ENCODE peak calls at places on chromosomes 3 and 15, in four cellular contexts. One of them, this sample, is unnamed.

GRCh38 chr15:93231261-93231939 is 142.4 kb upstream of the RGMA start:
- DNase-seq in activated T-cell treated with anti-CD3 and anti-CD28 coated beads, Interleukin-2, amount 50 U/mL, for 1 hour: no peak
- DNase-seq in Right ventricle myocardium superior: no peak
- DNase-seq in GM23248: no peak
- DNase-seq in this sample: no peak

GRCh38 chr15:82739086-82739485 is 29.4 kb upstream of the AP3B2 start:
- DNase-seq in activated T-cell treated with anti-CD3 and anti-CD28 coated beads, Interleukin-2, amount 50 U/mL, for 1 hour: no peak
- DNase-seq in Right ventricle myocardium superior: no peak
- DNase-seq in GM23248: peak
- DNase-seq in this sample: no peak

GRCh38 chr15:65920825-65921309 is 51.6 kb downstream of the RAB11A start:
- DNase-seq in activated T-cell treated with anti-CD3 and anti-CD28 coated beads, Interleukin-2, amount 50 U/mL, for 1 hour: no peak
- DNase-seq in Right ventricle myocardium superior: no peak
- DNase-seq in GM23248: peak
- DNase-seq in this sample: no peak

GRCh38 chr3:120450261-120450913 is 405 bp downstream of the FSTL1 start:
- DNase-seq in activated T-cell treated with anti-CD3 and anti-CD28 coated beads, Interleukin-2, amount 50 U/mL, for 1 hour: peak
- DNase-seq in Right ventricle myocardium superior: peak
- DNase-seq in GM23248: peak
- DNase-seq in this sample: peak

GRCh38 chr3:31610700-31611275 is 78.1 kb downstream of the STT3B start:
- DNase-seq in activated T-cell treated with anti-CD3 and anti-CD28 coated beads, Interleukin-2, amount 50 U/mL, for 1 hour: no peak
- DNase-seq in Right ventricle myocardium superior: no peak
- DNase-seq in GM23248: peak
- DNase-seq in this sample: no peak

GRCh38 chr3:125107861-125108567 is 52.2 kb upstream of the HEG1 start:
- DNase-seq in activated T-cell treated with anti-CD3 and anti-CD28 coated beads, Interleukin-2, amount 50 U/mL, for 1 hour: no peak
- DNase-seq in Right ventricle myocardium superior: no peak
- DNase-seq in GM23248: peak
- DNase-seq in this sample: no peak

GRCh38 chr15:61871926-61872522 is 188.2 kb downstream of the VPS13C start:
- DNase-seq in activated T-cell treated with anti-CD3 and anti-CD28 coated beads, Interleukin-2, amount 50 U/mL, for 1 hour: no peak
- DNase-seq in Right ventricle myocardium superior: no peak
- DNase-seq in GM23248: peak
- DNase-seq in this sample: no peak

GRCh38 chr3:48681974-48682610 is 3.6 kb downstream of the NCKIPSD start:
- DNase-seq in activated T-cell treated with anti-CD3 and anti-CD28 coated beads, Interleukin-2, amount 50 U/mL, for 1 hour: no peak
- DNase-seq in Right ventricle myocardium superior: peak
- DNase-seq in GM23248: no peak
- DNase-seq in this sample: no peak

GRCh38 chr3:190811775-190812480 is 50.6 kb downstream of the GMNC start:
- DNase-seq in activated T-cell treated with anti-CD3 and anti-CD28 coated beads, Interleukin-2, amount 50 U/mL, for 1 hour: no peak
- DNase-seq in Right ventricle myocardium superior: no peak
- DNase-seq in GM23248: peak
- DNase-seq in this sample: no peak

GRCh38 chr3:27677554-27677953 is 44.6 kb downstream of the EOMES start:
- DNase-seq in activated T-cell treated with anti-CD3 and anti-CD28 coated beads, Interleukin-2, amount 50 U/mL, for 1 hour: no peak
- DNase-seq in Right ventricle myocardium superior: no peak
- DNase-seq in GM23248: peak
- DNase-seq in this sample: no peak

GRCh38 chr3:113685124-113685523 is 11.3 kb downstream of the USF3 start:
- DNase-seq in activated T-cell treated with anti-CD3 and anti-CD28 coated beads, Interleukin-2, amount 50 U/mL, for 1 hour: no peak
- DNase-seq in Right ventricle myocardium superior: no peak
- DNase-seq in GM23248: no peak
- DNase-seq in this sample: no peak

GRCh38 chr15:86362556-86362955 is 282.9 kb downstream of the AGBL1 start:
- DNase-seq in activated T-cell treated with anti-CD3 and anti-CD28 coated beads, Interleukin-2, amount 50 U/mL, for 1 hour: no peak
- DNase-seq in Right ventricle myocardium superior: no peak
- DNase-seq in GM23248: no peak
- DNase-seq in this sample: no peak

GRCh38 chr3:31934866-31935265 is 46.2 kb downstream of the OSBPL10 start:
- DNase-seq in activated T-cell treated with anti-CD3 and anti-CD28 coated beads, Interleukin-2, amount 50 U/mL, for 1 hour: no peak
- DNase-seq in Right ventricle myocardium superior: no peak
- DNase-seq in GM23248: no peak
- DNase-seq in this sample: no peak

GRCh38 chr15:66369773-66370651 is 13.5 kb upstream of the TIPIN start:
- DNase-seq in activated T-cell treated with anti-CD3 and anti-CD28 coated beads, Interleukin-2, amount 50 U/mL, for 1 hour: no peak
- DNase-seq in Right ventricle myocardium superior: no peak
- DNase-seq in GM23248: peak
- DNase-seq in this sample: no peak

GRCh38 chr3:49362579-49362978 is 4.4 kb upstream of the GPX1 start:
- DNase-seq in activated T-cell treated with anti-CD3 and anti-CD28 coated beads, Interleukin-2, amount 50 U/mL, for 1 hour: no peak
- DNase-seq in Right ventricle myocardium superior: no peak
- DNase-seq in GM23248: peak
- DNase-seq in this sample: no peak

GRCh38 chr3:71119171-71119570 is 464.4 kb downstream of the FOXP1 start:
- DNase-seq in activated T-cell treated with anti-CD3 and anti-CD28 coated beads, Interleukin-2, amount 50 U/mL, for 1 hour: no peak
- DNase-seq in Right ventricle myocardium superior: no peak
- DNase-seq in GM23248: peak
- DNase-seq in this sample: no peak

GRCh38 chr3:4981688-4982494 is 2.7 kb downstream of the BHLHE40 start:
- DNase-seq in activated T-cell treated with anti-CD3 and anti-CD28 coated beads, Interleukin-2, amount 50 U/mL, for 1 hour: no peak
- DNase-seq in Right ventricle myocardium superior: no peak
- DNase-seq in GM23248: peak
- DNase-seq in this sample: no peak

GRCh38 chr3:49638445-49638844 is 35.7 kb upstream of the APEH start:
- DNase-seq in activated T-cell treated with anti-CD3 and anti-CD28 coated beads, Interleukin-2, amount 50 U/mL, for 1 hour: no peak
- DNase-seq in Right ventricle myocardium superior: no peak
- DNase-seq in GM23248: peak
- DNase-seq in this sample: no peak

GRCh38 chr3:4846529-4846928 is 132.7 kb upstream of the BHLHE40 start:
- DNase-seq in activated T-cell treated with anti-CD3 and anti-CD28 coated beads, Interleukin-2, amount 50 U/mL, for 1 hour: no peak
- DNase-seq in Right ventricle myocardium superior: no peak
- DNase-seq in GM23248: no peak
- DNase-seq in this sample: no peak

GRCh38 chr15:96501362-96501761 is 170.9 kb downstream of the NR2F2 start:
- DNase-seq in activated T-cell treated with anti-CD3 and anti-CD28 coated beads, Interleukin-2, amount 50 U/mL, for 1 hour: no peak
- DNase-seq in Right ventricle myocardium superior: no peak
- DNase-seq in GM23248: no peak
- DNase-seq in this sample: no peak

GRCh38 chr3:116386168-116386567 is 59.1 kb downstream of the LSAMP start:
- DNase-seq in activated T-cell treated with anti-CD3 and anti-CD28 coated beads, Interleukin-2, amount 50 U/mL, for 1 hour: no peak
- DNase-seq in Right ventricle myocardium superior: no peak
- DNase-seq in GM23248: no peak
- DNase-seq in this sample: no peak

This sample was measured in lower lobe of right lung.